ENCODE peak calls at places on chromosomes 12 and 14, in nine cellular contexts. Q is suprapubic skin; S is CD8-positive, alpha-beta memory T cell; G is CD4-positive, CD25-positive, alpha-beta regulatory T cell; L is cardiac muscle cell; O is left lung; T is IMR-90; Z is adrenal gland; F is neural progenitor cell. P is an unnamed sample.

GRCh38 chr12:109719123-109720022 is 5.7 kb downstream of the FAM222A start:
- DNase-seq in Q (no peak), S (no peak), G (no peak), L (no peak), O (no peak), T (peak; percentile 5), Z (peak; percentile 81), F (peak; percentile 82), P (no peak)

GRCh38 chr12:66662179-66662578 is 16.7 kb downstream of the GRIP1 start:
- DNase-seq in Q (no peak), S (no peak), G (no peak), L (no peak), O (no peak), T (no peak), Z (no peak), F (no peak), P (no peak)

GRCh38 chr12:67394600-67394999 is 125.4 kb downstream of the CAND1 start:
- DNase-seq in Q (no peak), S (no peak), G (no peak), L (peak; percentile 68), O (no peak), T (peak; percentile 57), Z (peak; percentile 74), F (peak; percentile 45), P (no peak)

GRCh38 chr12:6452908-6453630 is 1.2 kb downstream of the TAPBPL start:
- DNase-seq in Q (no peak), S (no peak), G (peak; percentile 66), L (no peak), O (no peak), T (no peak), Z (no peak), F (no peak), P (no peak)

GRCh38 chr12:104669851-104670337 is 213.1 kb downstream of the CHST11 start:
- DNase-seq in Q (no peak), S (no peak), G (peak; percentile 58), L (peak; percentile 67), O (peak; percentile 82), T (peak; percentile 35), Z (peak; percentile 68), F (no peak), P (no peak)

GRCh38 chr12:19608039-19608438 is 168.7 kb downstream of the AEBP2 start:
- DNase-seq in Q (no peak), S (no peak), G (no peak), L (no peak), O (no peak), T (no peak), Z (no peak), F (no peak), P (no peak)

GRCh38 chr14:22561661-22562579 is 27.1 kb downstream of the DAD1 start:
- DNase-seq in Q (no peak), S (peak; percentile 93), G (peak; percentile 85), L (peak; percentile 29), O (no peak), T (no peak), Z (no peak), F (no peak), P (no peak)

GRCh38 chr12:131468206-131468605 is 242.7 kb upstream of the SFSWAP start:
- DNase-seq in Q (no peak), S (no peak), G (no peak), L (no peak), O (no peak), T (no peak), Z (no peak), F (no peak), P (no peak)

GRCh38 chr12:84315926-84316325 is 596.7 kb downstream of the SLC6A15 start:
- DNase-seq in Q (no peak), S (no peak), G (no peak), L (no peak), O (no peak), T (no peak), Z (no peak), F (no peak), P (no peak)

GRCh38 chr12:84554199-84554723 is 358.3 kb downstream of the SLC6A15 start:
- DNase-seq in Q (no peak), S (no peak), G (no peak), L (no peak), O (no peak), T (no peak), Z (no peak), F (no peak), P (no peak)

GRCh38 chr12:43754015-43754414 is 4.6 kb downstream of the PUS7L start:
- DNase-seq in Q (no peak), S (no peak), G (no peak), L (no peak), O (no peak), T (no peak), Z (no peak), F (no peak), P (no peak)
- H3K36me3 ChIP-seq in Q (no peaks in the 10 kb centered on the region), S (peaks cover 3% of the 10 kb centered on the region), G (peaks cover 8% of the 10 kb centered on the region), L (no peaks in the 10 kb centered on the region), O (peaks cover 6% of the 10 kb centered on the region), T (peaks cover 3% of the 10 kb centered on the region), Z (no peaks in the 10 kb centered on the region), F (peaks cover 12% of the 10 kb centered on the region), P (no peaks in the 10 kb centered on the region)

GRCh38 chr12:99087278-99087677 is 442.2 kb downstream of the APAF1 start:
- DNase-seq in Q (no peak), S (no peak), G (no peak), L (peak; percentile 0), O (no peak), T (no peak), Z (no peak), F (peak; percentile 42), P (no peak)
- H3K4me1 ChIP-seq in Q (no peaks in the 10 kb centered on the region), S (no peaks in the 10 kb centered on the region), G (no peaks in the 10 kb centered on the region), L (no peaks in the 10 kb centered on the region), O (no peaks in the 10 kb centered on the region), T (no peaks in the 10 kb centered on the region), Z (no peaks in the 10 kb centered on the region), F (peaks cover 12% of the 10 kb centered on the region), P (no peaks in the 10 kb centered on the region)

DNA sequence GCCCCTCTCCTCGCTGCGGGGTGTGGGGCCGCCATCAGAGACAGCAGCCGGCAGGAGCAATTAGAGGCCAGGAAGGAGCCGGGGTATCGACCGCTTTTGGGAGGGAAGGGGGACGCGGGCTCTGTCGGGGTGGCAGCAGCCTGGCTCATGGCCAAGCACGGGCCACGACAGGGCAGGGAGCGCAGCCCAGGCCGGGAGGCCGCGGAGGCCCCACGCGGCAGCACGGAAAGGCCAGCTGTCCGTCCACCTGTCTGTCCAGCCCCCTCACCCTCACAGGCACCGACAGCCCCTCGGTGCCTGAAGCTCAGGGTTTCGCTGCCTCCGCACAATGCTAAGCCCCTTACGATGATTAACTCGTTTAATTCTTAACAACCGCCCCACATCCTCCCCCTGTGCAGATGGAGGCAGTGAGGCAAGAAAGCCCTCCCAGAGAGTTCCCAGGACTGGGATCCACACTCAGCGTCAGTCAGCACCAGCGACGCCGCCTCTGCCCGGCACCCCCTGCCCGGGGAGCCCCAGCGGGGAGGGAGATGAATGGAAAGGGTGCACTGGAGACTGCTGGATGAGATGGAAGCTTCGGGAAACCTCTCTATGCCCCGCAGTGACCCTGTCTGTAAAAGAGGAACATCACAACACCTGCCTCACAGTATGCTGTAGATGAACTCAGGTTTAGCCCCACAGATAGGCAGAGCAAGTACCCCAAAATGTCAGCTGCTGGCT is 23.7 kb downstream of the NCOR2 start:
- DNase-seq in Q (no peak), S (no peak), G (no peak), L (no peak), O (peak; percentile 77), T (no peak), Z (no peak), F (peak; percentile 86), P (no peak)
- H3K36me3 ChIP-seq in Q (no peaks in the 10 kb centered on the region), S (no peaks in the 10 kb centered on the region), G (no peaks in the 10 kb centered on the region), L (no peaks in the 10 kb centered on the region), O (no peaks in the 10 kb centered on the region), T (no peaks in the 10 kb centered on the region), Z (no peaks in the 10 kb centered on the region), F (no peaks in the 10 kb centered on the region), P (no peaks in the 10 kb centered on the region)

GRCh38 chr14:74563621-74564159 is 48.3 kb downstream of the LTBP2 start:
- DNase-seq in Q (no peak), S (no peak), G (no peak), L (no peak), O (no peak), T (peak; percentile 31), Z (no peak), F (no peak), P (no peak)

GRCh38 chr14:74566174-74567125 is 45.6 kb downstream of the LTBP2 start:
- DNase-seq in Q (no peak), S (no peak), G (no peak), L (no peak), O (no peak), T (no peak), Z (no peak), F (no peak), P (no peak)

GRCh38 chr14:74558655-74559054 is 53.4 kb downstream of the LTBP2 start:
- DNase-seq in Q (no peak), S (no peak), G (no peak), L (no peak), O (no peak), T (peak; percentile 69), Z (no peak), F (no peak), P (no peak)

GRCh38 chr14:74563233-74563585 is 48.8 kb downstream of the LTBP2 start:
- DNase-seq in Q (no peak), S (no peak), G (no peak), L (peak; percentile 50), O (no peak), T (peak; percentile 73), Z (no peak), F (no peak), P (no peak)

GRCh38 chr14:74562515-74563232 is 49.4 kb downstream of the LTBP2 start:
- DNase-seq in Q (no peak), S (no peak), G (no peak), L (no peak), O (no peak), T (peak; percentile 36), Z (no peak), F (no peak), P (no peak)
- H3K4me1 ChIP-seq in Q (peaks cover 35% of the 10 kb centered on the region), S (no peaks in the 10 kb centered on the region), G (no peaks in the 10 kb centered on the region), L (no peaks in the 10 kb centered on the region), O (peaks cover 15% of the 10 kb centered on the region), T (peaks cover 30% of the 10 kb centered on the region), Z (no peaks in the 10 kb centered on the region), F (no peaks in the 10 kb centered on the region), P (peaks cover 31% of the 10 kb centered on the region)

GRCh38 chr14:102016420-102017090 is 52.2 kb downstream of the DYNC1H1 start:
- DNase-seq in Q (no peak), S (no peak), G (no peak), L (no peak), O (peak; percentile 67), T (no peak), Z (no peak), F (no peak), P (no peak)
- H3K36me3 ChIP-seq in Q (peaks cover 100% of the 10 kb centered on the region), S (peaks cover 84% of the 10 kb centered on the region), G (peaks cover 95% of the 10 kb centered on the region), L (peaks cover 84% of the 10 kb centered on the region), O (peaks cover 100% of the 10 kb centered on the region), T (peaks cover 87% of the 10 kb centered on the region), Z (no peaks in the 10 kb centered on the region), F (peaks cover 13% of the 10 kb centered on the region), P (peaks cover 84% of the 10 kb centered on the region)

P was measured in esophagus squamous epithelium.